ENCODE peak calls at places on chromosomes 5 and 9, in four cellular contexts. T, B, M and Y are unnamed samples.
A peak's percentile ranks its signal among the peaks of the same experiment; 100 is the strongest.

GRCh38 chr5:111461261-111461671 is 51.1 kb downstream of the STARD4 start:
- DNase-seq in M (peak; percentile 66), B (peak; percentile 23), T (peak; percentile 62), Y (peak; percentile 35)

GRCh38 chr5:150112211-150113046 is 26.1 kb upstream of the CSF1R start:
- DNase-seq in M (peak; percentile 87), B (peak; percentile 29), T (peak; percentile 41), Y (peak; percentile 47)

GRCh38 chr5:96961053-96961452 is 25.2 kb downstream of the LNPEP start:
- DNase-seq in M (peak; percentile 43), T (no peak), B (no peak), Y (no peak)

GRCh38 chr9:98232926-98233325 is 22.5 kb downstream of the TBC1D2 start:
- DNase-seq in T (no peak), B (no peak), M (no peak), Y (no peak)

GRCh38 chr9:21782207-21782606 is 20.2 kb upstream of the MTAP start:
- DNase-seq in B (no peak), T (no peak), M (no peak), Y (no peak)

GRCh38 chr5:120640793-120641192 is 176.7 kb downstream of the PRR16 start:
- DNase-seq in B (no peak), T (no peak), M (no peak), Y (no peak)

GRCh38 chr5:172769598-172770373 is 1.2 kb downstream of the DUSP1 start:
- DNase-seq in T (peak; percentile 42), M (peak; percentile 66), B (no peak), Y (no peak)

GRCh38 chr5:132327278-132327959 is 33.2 kb downstream of the SLC22A4 start:
- DNase-seq in B (no peak), M (peak; percentile 72), T (no peak), Y (no peak)

GRCh38 chr9:130443840-130444492 is 795 bp upstream of the ASS1 start:
- DNase-seq in M (peak; percentile 39), B (peak; percentile 65), T (no peak), Y (no peak)

GRCh38 chr9:111454751-111455150 is 29.4 kb downstream of the ECPAS start:
- DNase-seq in T (no peak), B (no peak), M (no peak), Y (no peak)

GRCh38 chr9:101477736-101478135 is 42.2 kb upstream of the ALDOB start:
- DNase-seq in M (no peak), B (peak; percentile 25), T (no peak), Y (no peak)

GRCh38 chr5:65535529-65535987 is 27.4 kb downstream of the CENPK start:
- DNase-seq in M (peak; percentile 11), B (no peak), T (no peak), Y (no peak)

GRCh38 chr5:96638566-96638965 is 23.6 kb upstream of the CAST start:
- DNase-seq in B (no peak), T (no peak), M (no peak), Y (no peak)

GRCh38 chr9:94554078-94554438 is 825 bp upstream of the PCAT7 start:
- DNase-seq in B (no peak), M (no peak), T (peak; percentile 56), Y (no peak)

GRCh38 chr5:115894342-115894741 is 52.6 kb downstream of the AP3S1 start:
- DNase-seq in M (no peak), B (no peak), T (no peak), Y (no peak)

GRCh38 chr9:137351781-137352501 is 49.9 kb upstream of the NRARP start:
- DNase-seq in M (no peak), B (no peak), T (no peak), Y (no peak)

GRCh38 chr9:132644251-132644650 is 25.5 kb downstream of the DDX31 start:
- DNase-seq in M (no peak), T (no peak), B (no peak), Y (peak; percentile 37)

GRCh38 chr9:13412323-13412722 is 132.8 kb upstream of the MPDZ start:
- DNase-seq in B (peak; percentile 19), T (no peak), M (peak; percentile 48), Y (no peak)

GRCh38 chr9:83027153-83027867 is 35.6 kb downstream of the RASEF start:
- DNase-seq in M (peak; percentile 40), B (no peak), T (peak; percentile 30), Y (no peak)

GRCh38 chr5:157917909-157918809 is 59.2 kb upstream of the CLINT1 start:
- DNase-seq in T (peak; percentile 73), M (peak; percentile 88), B (peak; percentile 87), Y (peak; percentile 73)

GRCh38 chr5:57895766-57896165 is 413.2 kb upstream of the ACTBL2 start:
- DNase-seq in M (peak; percentile 44), B (no peak), T (no peak), Y (no peak)

GRCh38 chr9:4366649-4367330 is 66.9 kb upstream of the GLIS3 start:
- DNase-seq in B (peak; percentile 63), M (peak; percentile 74), T (peak; percentile 49), Y (peak; percentile 16)

GRCh38 chr9:70324963-70325362 is 66.2 kb downstream of the SMC5 start:
- DNase-seq in T (no peak), M (peak; percentile 25), B (no peak), Y (no peak)

GRCh38 chr9:107046692-107047091 is 183.7 kb downstream of the ZNF462 start:
- DNase-seq in B (no peak), M (no peak), T (no peak), Y (no peak)

GRCh38 chr5:167861134-167861930 is 430.1 kb upstream of the WWC1 start:
- DNase-seq in M (peak; percentile 39), B (no peak), T (peak; percentile 58), Y (peak; percentile 17)

GRCh38 chr9:99264070-99264469 is 42.0 kb downstream of the SEC61B start:
- DNase-seq in B (no peak), M (peak; percentile 34), T (no peak), Y (peak; percentile 67)

GRCh38 chr5:68114641-68115040 is 100.9 kb upstream of the PIK3R1 start:
- DNase-seq in B (no peak), M (peak; percentile 91), T (no peak), Y (no peak)

GRCh38 chr5:33888582-33888981 is 3.2 kb downstream of the ADAMTS12 start:
- DNase-seq in M (peak; percentile 82), T (no peak), B (no peak), Y (no peak)

GRCh38 chr5:35143841-35144240 is 86.4 kb downstream of the PRLR start:
- DNase-seq in M (no peak), T (no peak), B (no peak), Y (no peak)

GRCh38 chr5:60586307-60586901 is 113.6 kb downstream of the DEPDC1B start:
- DNase-seq in M (peak; percentile 66), B (no peak), T (peak; percentile 28), Y (no peak)

GRCh38 chr9:117725426-117725887 is 21.3 kb downstream of the TLR4 start:
- DNase-seq in T (no peak), M (peak; percentile 69), B (no peak), Y (no peak)

GRCh38 chr5:63963080-63963735 is 963 bp upstream of the HTR1A start:
- DNase-seq in B (peak; percentile 37), M (peak; percentile 82), T (peak; percentile 90), Y (peak; percentile 57)

GRCh38 chr9:114619205-114619758 is 8.2 kb downstream of the TMEM268 start:
- DNase-seq in M (no peak), B (no peak), T (no peak), Y (no peak)

GRCh38 chr9:37392272-37392671 is 30.2 kb upstream of the GRHPR start:
- DNase-seq in B (no peak), M (no peak), T (no peak), Y (no peak)

DNA sequence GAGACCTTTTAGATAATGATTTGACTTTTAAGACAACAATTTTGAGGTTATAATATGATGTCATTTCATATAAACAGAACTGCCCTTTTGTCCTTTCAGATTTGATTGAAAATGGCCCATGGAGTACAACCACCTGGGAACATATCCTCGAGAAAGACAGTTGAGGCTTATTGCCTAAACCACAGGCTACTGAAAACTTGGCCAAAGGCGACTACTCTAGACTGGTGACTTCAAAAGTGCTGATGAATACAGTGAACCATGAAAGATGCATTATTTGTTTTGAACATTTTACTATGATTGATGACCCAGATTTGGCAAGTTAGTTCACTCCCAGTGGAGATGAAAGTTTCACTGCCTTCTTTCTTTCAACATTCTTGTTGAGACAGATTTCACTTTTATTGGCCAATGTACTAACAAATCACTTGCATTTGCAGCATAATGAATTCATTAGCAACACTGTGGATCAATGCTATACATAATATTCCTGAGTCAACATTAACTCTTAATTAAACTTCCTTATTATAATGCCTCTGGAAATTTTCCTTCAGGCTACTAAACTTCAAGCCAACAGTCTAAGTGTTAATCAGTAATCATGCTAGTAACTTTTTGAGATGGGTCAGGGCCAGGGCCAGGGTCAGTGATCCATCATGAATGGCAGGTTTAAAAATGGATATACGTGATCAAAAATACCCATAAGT is 480.3 kb downstream of the RAB3C start:
- DNase-seq in B (no peak), T (no peak), M (peak; percentile 55), Y (no peak)
- H3K4me3 ChIP-seq in B (no peak overlapping the region), T (no peak overlapping the region), M (no peak overlapping the region), Y (no peak overlapping the region)

GRCh38 chr9:86975086-86975485 is 27.8 kb upstream of the GAS1 start:
- DNase-seq in M (no peak), T (no peak), B (no peak), Y (no peak)
- H3K4me3 ChIP-seq in M (no peak overlapping the region), T (no peak overlapping the region), B (no peak overlapping the region), Y (no peak overlapping the region)

GRCh38 chr5:142689081-142689480 is 3.2 kb upstream of the FGF1 start:
- DNase-seq in M (no peak), T (no peak), B (no peak), Y (no peak)
- H3K4me3 ChIP-seq in M (no peak overlapping the region), T (no peak overlapping the region), B (no peak overlapping the region), Y (no peak overlapping the region)

GRCh38 chr9:80028501-80028900 is 456.7 kb downstream of the TLE4 start:
- DNase-seq in B (no peak), T (peak; percentile 42), M (no peak), Y (peak; percentile 12)

GRCh38 chr9:80020056-80020455 is 448.3 kb downstream of the TLE4 start:
- DNase-seq in M (no peak), T (no peak), B (no peak), Y (no peak)

GRCh38 chr9:80020530-80020929 is 448.8 kb downstream of the TLE4 start:
- DNase-seq in B (no peak), M (no peak), T (no peak), Y (no peak)

GRCh38 chr9:80026121-80026520 is 454.4 kb downstream of the TLE4 start:
- DNase-seq in T (no peak), M (no peak), B (no peak), Y (no peak)

GRCh38 chr9:80025131-80025530 is 453.4 kb downstream of the TLE4 start:
- DNase-seq in T (no peak), B (no peak), M (no peak), Y (peak; percentile 10)
- H3K4me3 ChIP-seq in T (no peak overlapping the region), B (no peak overlapping the region), M (no peak overlapping the region), Y (no peak overlapping the region)

DNA sequence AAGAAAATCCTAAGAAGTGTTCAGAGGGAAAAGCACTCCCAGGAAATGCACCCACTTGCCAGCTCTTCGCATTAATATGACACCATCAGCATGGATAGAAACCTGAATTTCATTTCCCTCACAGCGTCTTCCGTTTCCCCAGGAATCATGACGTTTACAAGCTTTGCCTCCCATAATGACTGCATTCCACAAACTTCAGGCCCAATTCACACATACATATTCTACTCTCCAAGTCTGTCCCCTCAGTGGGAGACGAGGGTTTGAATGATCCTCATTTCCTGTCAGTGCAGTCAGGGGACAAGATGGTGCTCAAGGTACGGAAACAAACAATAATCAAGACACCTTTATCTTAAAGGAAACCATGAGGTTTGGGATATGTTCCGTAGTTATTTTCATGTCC is 44.9 kb upstream of the MAN2A1 start:
- DNase-seq in B (no peak), M (no peak), T (no peak), Y (no peak)
- H3K4me3 ChIP-seq in B (no peak overlapping the region), M (no peak overlapping the region), T (no peak overlapping the region), Y (no peak overlapping the region)